ENCODE peak calls at places on chromosomes 4 and X, in four cellular contexts. One of them, this sample, is unnamed.
A peak's percentile ranks its signal among the peaks of the same experiment; 100 is the strongest.

GRCh38 chr4:43277003-43277402 is 384.5 kb downstream of the GRXCR1 start:
- DNase-seq in esophagus muscularis mucosa: no peak
- DNase-seq in adipocyte: no peak
- DNase-seq in HFF-Myc: peak; percentile 0
- DNase-seq in this sample: peak; percentile 4

GRCh38 chrX:45824471-45824870 is 623.8 kb upstream of the DIPK2B start:
- DNase-seq in adipocyte: peak; percentile 88
- DNase-seq in HFF-Myc: peak; percentile 69
- DNase-seq in esophagus muscularis mucosa: no peak
- DNase-seq in this sample: peak; percentile 70

GRCh38 chr4:76147454-76148141 is 599 bp downstream of the NUP54 start:
- DNase-seq in HFF-Myc: peak; percentile 38
- DNase-seq in esophagus muscularis mucosa: no peak
- DNase-seq in adipocyte: peak; percentile 80
- DNase-seq in this sample: no peak

GRCh38 chrX:97267376-97267775 is 383.7 kb downstream of the RPA4 start:
- DNase-seq in adipocyte: peak; percentile 6
- DNase-seq in esophagus muscularis mucosa: no peak
- DNase-seq in HFF-Myc: no peak
- DNase-seq in this sample: no peak

GRCh38 chr4:19492611-19493010 is 759.1 kb upstream of the SLIT2 start:
- DNase-seq in adipocyte: peak; percentile 41
- DNase-seq in HFF-Myc: no peak
- DNase-seq in esophagus muscularis mucosa: no peak
- DNase-seq in this sample: no peak

GRCh38 chr4:73653695-73654106 is 33.5 kb upstream of the RASSF6 start:
- DNase-seq in esophagus muscularis mucosa: no peak
- DNase-seq in adipocyte: peak; percentile 88
- DNase-seq in HFF-Myc: peak; percentile 35
- DNase-seq in this sample: no peak

GRCh38 chr4:6465985-6466384 is 6.4 kb downstream of the PPP2R2C start:
- DNase-seq in adipocyte: no peak
- DNase-seq in HFF-Myc: no peak
- DNase-seq in esophagus muscularis mucosa: peak; percentile 85
- DNase-seq in this sample: no peak

GRCh38 chrX:19758536-19758935 is 128.9 kb downstream of the SH3KBP1 start:
- DNase-seq in adipocyte: no peak
- DNase-seq in esophagus muscularis mucosa: no peak
- DNase-seq in HFF-Myc: no peak
- DNase-seq in this sample: no peak

GRCh38 chrX:9749141-9749540 is 16.5 kb downstream of the GPR143 start:
- DNase-seq in HFF-Myc: no peak
- DNase-seq in adipocyte: no peak
- DNase-seq in esophagus muscularis mucosa: no peak
- DNase-seq in this sample: no peak

GRCh38 chr4:178296669-178297068 is 854.4 kb upstream of the AGA start:
- DNase-seq in HFF-Myc: no peak
- DNase-seq in adipocyte: no peak
- DNase-seq in esophagus muscularis mucosa: no peak
- DNase-seq in this sample: no peak

GRCh38 chrX:9656871-9657270 is 108.8 kb downstream of the GPR143 start:
- DNase-seq in HFF-Myc: no peak
- DNase-seq in adipocyte: no peak
- DNase-seq in esophagus muscularis mucosa: no peak
- DNase-seq in this sample: no peak

GRCh38 chr4:111512081-111512774 is 633.0 kb upstream of the FAM241A start:
- DNase-seq in esophagus muscularis mucosa: no peak
- DNase-seq in adipocyte: peak; percentile 95
- DNase-seq in HFF-Myc: peak; percentile 51
- DNase-seq in this sample: peak; percentile 75

GRCh38 chr4:34182346-34182745 is 2062.0 kb downstream of the ARAP2 start:
- DNase-seq in adipocyte: no peak
- DNase-seq in esophagus muscularis mucosa: no peak
- DNase-seq in HFF-Myc: no peak
- DNase-seq in this sample: no peak

GRCh38 chr4:75630174-75630931 is at the start of gene CDKL2:
- DNase-seq in esophagus muscularis mucosa: peak; percentile 96
- DNase-seq in adipocyte: peak; percentile 61
- DNase-seq in HFF-Myc: no peak
- DNase-seq in this sample: no peak

GRCh38 chr4:159191989-159192388 is 89.1 kb downstream of the RAPGEF2 start:
- DNase-seq in HFF-Myc: peak; percentile 40
- DNase-seq in adipocyte: peak; percentile 61
- DNase-seq in esophagus muscularis mucosa: no peak
- DNase-seq in this sample: no peak

GRCh38 chr4:84503495-84504437 is 4.7 kb upstream of the NKX6-1 start:
- DNase-seq in adipocyte: peak; percentile 92
- DNase-seq in esophagus muscularis mucosa: no peak
- DNase-seq in HFF-Myc: peak; percentile 42
- DNase-seq in this sample: peak; percentile 10

GRCh38 chrX:109822861-109823260 is 89.8 kb upstream of the ACSL4 start:
- DNase-seq in adipocyte: no peak
- DNase-seq in HFF-Myc: no peak
- DNase-seq in esophagus muscularis mucosa: no peak
- DNase-seq in this sample: no peak

GRCh38 chr4:14028862-14029261 is 401.3 kb upstream of the BOD1L1 start:
- DNase-seq in esophagus muscularis mucosa: no peak
- DNase-seq in adipocyte: no peak
- DNase-seq in HFF-Myc: no peak
- DNase-seq in this sample: no peak

GRCh38 chrX:1531106-1531890 is 5.7 kb downstream of the P2RY8 start:
- DNase-seq in adipocyte: no peak
- DNase-seq in esophagus muscularis mucosa: no peak
- DNase-seq in HFF-Myc: no peak
- DNase-seq in this sample: no peak

GRCh38 chr4:183986645-183987528 is 81.8 kb downstream of the STOX2 start:
- DNase-seq in HFF-Myc: no peak
- DNase-seq in adipocyte: no peak
- DNase-seq in esophagus muscularis mucosa: no peak
- DNase-seq in this sample: no peak
- H3K4me3 ChIP-seq in HFF-Myc: peak overlapping the region; percentile 14
- H3K4me3 ChIP-seq in adipocyte: peak overlapping the region; percentile 80
- H3K4me3 ChIP-seq in esophagus muscularis mucosa: peak overlapping the region; percentile 48
- H3K4me3 ChIP-seq in this sample: peak overlapping the region; percentile 54

GRCh38 chr4:183118141-183118540 is 19.1 kb downstream of the WWC2 start:
- DNase-seq in adipocyte: no peak
- DNase-seq in HFF-Myc: no peak
- DNase-seq in esophagus muscularis mucosa: no peak
- DNase-seq in this sample: no peak
- H3K4me3 ChIP-seq in adipocyte: peak overlapping the region; percentile 57
- H3K4me3 ChIP-seq in HFF-Myc: no peak overlapping the region
- H3K4me3 ChIP-seq in esophagus muscularis mucosa: no peak overlapping the region
- H3K4me3 ChIP-seq in this sample: no peak overlapping the region

DNA sequence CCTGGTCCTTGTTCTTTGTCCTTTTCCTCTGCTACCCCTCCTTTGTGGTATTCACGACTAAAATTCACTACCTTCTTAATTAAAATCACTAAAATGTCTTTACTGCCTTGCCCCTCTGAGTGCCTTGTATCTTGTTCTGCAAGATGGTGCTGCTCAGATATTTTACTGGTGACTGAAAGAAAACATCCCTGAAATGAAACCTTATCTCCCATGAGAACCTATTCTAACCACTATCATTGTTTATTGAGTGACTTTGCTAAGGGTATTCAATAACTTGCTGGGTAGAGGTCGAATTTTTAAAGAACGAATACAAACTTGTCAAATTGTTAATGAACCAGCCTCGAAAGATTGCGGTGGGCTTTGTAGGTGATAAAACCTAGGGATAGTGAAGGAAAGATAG is 52.8 kb downstream of the SPRY1 start:
- DNase-seq in HFF-Myc: no peak
- DNase-seq in esophagus muscularis mucosa: no peak
- DNase-seq in adipocyte: no peak
- DNase-seq in this sample: no peak
- H3K4me3 ChIP-seq in HFF-Myc: no peak overlapping the region
- H3K4me3 ChIP-seq in esophagus muscularis mucosa: no peak overlapping the region
- H3K4me3 ChIP-seq in adipocyte: no peak overlapping the region
- H3K4me3 ChIP-seq in this sample: no peak overlapping the region

GRCh38 chr4:169611157-169611556 is 1.2 kb downstream of the NEK1 start:
- DNase-seq in HFF-Myc: no peak
- DNase-seq in esophagus muscularis mucosa: no peak
- DNase-seq in adipocyte: peak; percentile 32
- DNase-seq in this sample: no peak
- H3K4me3 ChIP-seq in HFF-Myc: peak overlapping the region; percentile 68
- H3K4me3 ChIP-seq in esophagus muscularis mucosa: peak overlapping the region; percentile 88
- H3K4me3 ChIP-seq in adipocyte: peak overlapping the region; percentile 88
- H3K4me3 ChIP-seq in this sample: peak overlapping the region; percentile 90

This sample was measured in AG04449.